ENCODE peak calls at places on chromosomes 12 and 14, in seven cellular contexts. One of them, this sample, is unnamed.

GRCh38 chr12:111451232-111451631 is 45.5 kb downstream of the SH2B3 start:
- DNase-seq in AG10803: no peak
- DNase-seq in lower lobe of right lung: no peak
- DNase-seq in lung: no peak
- DNase-seq in mucosa of descending colon: no peak
- DNase-seq in WERI-Rb-1: no peak
- DNase-seq in epithelial cell of esophagus: no peak
- DNase-seq in this sample: no peak

GRCh38 chr12:68040450-68041075 is 51.3 kb downstream of the IFNG-AS1 start:
- DNase-seq in lung: peak
- DNase-seq in AG10803: peak
- DNase-seq in epithelial cell of esophagus: peak
- DNase-seq in WERI-Rb-1: peak
- DNase-seq in lower lobe of right lung: no peak
- DNase-seq in mucosa of descending colon: peak
- DNase-seq in this sample: no peak

GRCh38 chr12:713281-713875 is 39.0 kb upstream of the WNK1 start:
- DNase-seq in lower lobe of right lung: no peak
- DNase-seq in epithelial cell of esophagus: no peak
- DNase-seq in mucosa of descending colon: no peak
- DNase-seq in lung: no peak
- DNase-seq in WERI-Rb-1: no peak
- DNase-seq in AG10803: peak
- DNase-seq in this sample: no peak

GRCh38 chr14:99818503-99819036 is 25.4 kb downstream of the EML1 start:
- DNase-seq in lower lobe of right lung: no peak
- DNase-seq in epithelial cell of esophagus: no peak
- DNase-seq in AG10803: no peak
- DNase-seq in mucosa of descending colon: no peak
- DNase-seq in lung: no peak
- DNase-seq in WERI-Rb-1: no peak
- DNase-seq in this sample: no peak

GRCh38 chr12:127785535-127785934 is 481.4 kb upstream of the TMEM132C start:
- DNase-seq in lower lobe of right lung: no peak
- DNase-seq in AG10803: peak
- DNase-seq in epithelial cell of esophagus: no peak
- DNase-seq in WERI-Rb-1: no peak
- DNase-seq in mucosa of descending colon: no peak
- DNase-seq in lung: no peak
- DNase-seq in this sample: no peak

GRCh38 chr12:53994268-53994690 is 5.7 kb upstream of the HOXC9 start:
- DNase-seq in WERI-Rb-1: no peak
- DNase-seq in lower lobe of right lung: no peak
- DNase-seq in epithelial cell of esophagus: no peak
- DNase-seq in lung: no peak
- DNase-seq in mucosa of descending colon: no peak
- DNase-seq in AG10803: no peak
- DNase-seq in this sample: no peak

GRCh38 chr14:52015411-52016030 is 26.2 kb downstream of the RTRAF start:
- DNase-seq in AG10803: no peak
- DNase-seq in WERI-Rb-1: peak
- DNase-seq in lung: no peak
- DNase-seq in epithelial cell of esophagus: peak
- DNase-seq in lower lobe of right lung: no peak
- DNase-seq in mucosa of descending colon: peak
- DNase-seq in this sample: no peak

GRCh38 chr12:6452245-6452731 is 446 bp downstream of the TAPBPL start:
- DNase-seq in lung: no peak
- DNase-seq in epithelial cell of esophagus: no peak
- DNase-seq in lower lobe of right lung: no peak
- DNase-seq in WERI-Rb-1: peak
- DNase-seq in AG10803: no peak
- DNase-seq in mucosa of descending colon: peak
- DNase-seq in this sample: no peak

GRCh38 chr12:103930787-103931536 is 752 bp downstream of the HSP90B1 start:
- DNase-seq in WERI-Rb-1: peak
- DNase-seq in epithelial cell of esophagus: peak
- DNase-seq in AG10803: peak
- DNase-seq in mucosa of descending colon: peak
- DNase-seq in lower lobe of right lung: peak
- DNase-seq in lung: peak
- DNase-seq in this sample: no peak

GRCh38 chr14:93304771-93305170 is 28.1 kb downstream of the BTBD7 start:
- DNase-seq in lower lobe of right lung: no peak
- DNase-seq in WERI-Rb-1: no peak
- DNase-seq in lung: no peak
- DNase-seq in mucosa of descending colon: no peak
- DNase-seq in epithelial cell of esophagus: peak
- DNase-seq in AG10803: peak
- DNase-seq in this sample: no peak

GRCh38 chr12:56749853-56750252 is 2.3 kb downstream of the PRIM1 start:
- DNase-seq in mucosa of descending colon: no peak
- DNase-seq in lung: no peak
- DNase-seq in AG10803: no peak
- DNase-seq in lower lobe of right lung: no peak
- DNase-seq in WERI-Rb-1: no peak
- DNase-seq in epithelial cell of esophagus: no peak
- DNase-seq in this sample: no peak

GRCh38 chr12:56753566-56753965 is 1.4 kb upstream of the PRIM1 start:
- DNase-seq in lower lobe of right lung: no peak
- DNase-seq in lung: no peak
- DNase-seq in epithelial cell of esophagus: no peak
- DNase-seq in mucosa of descending colon: no peak
- DNase-seq in WERI-Rb-1: no peak
- DNase-seq in AG10803: no peak
- DNase-seq in this sample: no peak

GRCh38 chr12:56749364-56749763 is 2.8 kb downstream of the PRIM1 start:
- DNase-seq in epithelial cell of esophagus: no peak
- DNase-seq in mucosa of descending colon: no peak
- DNase-seq in AG10803: no peak
- DNase-seq in lung: no peak
- DNase-seq in lower lobe of right lung: no peak
- DNase-seq in WERI-Rb-1: no peak
- DNase-seq in this sample: no peak

DNA sequence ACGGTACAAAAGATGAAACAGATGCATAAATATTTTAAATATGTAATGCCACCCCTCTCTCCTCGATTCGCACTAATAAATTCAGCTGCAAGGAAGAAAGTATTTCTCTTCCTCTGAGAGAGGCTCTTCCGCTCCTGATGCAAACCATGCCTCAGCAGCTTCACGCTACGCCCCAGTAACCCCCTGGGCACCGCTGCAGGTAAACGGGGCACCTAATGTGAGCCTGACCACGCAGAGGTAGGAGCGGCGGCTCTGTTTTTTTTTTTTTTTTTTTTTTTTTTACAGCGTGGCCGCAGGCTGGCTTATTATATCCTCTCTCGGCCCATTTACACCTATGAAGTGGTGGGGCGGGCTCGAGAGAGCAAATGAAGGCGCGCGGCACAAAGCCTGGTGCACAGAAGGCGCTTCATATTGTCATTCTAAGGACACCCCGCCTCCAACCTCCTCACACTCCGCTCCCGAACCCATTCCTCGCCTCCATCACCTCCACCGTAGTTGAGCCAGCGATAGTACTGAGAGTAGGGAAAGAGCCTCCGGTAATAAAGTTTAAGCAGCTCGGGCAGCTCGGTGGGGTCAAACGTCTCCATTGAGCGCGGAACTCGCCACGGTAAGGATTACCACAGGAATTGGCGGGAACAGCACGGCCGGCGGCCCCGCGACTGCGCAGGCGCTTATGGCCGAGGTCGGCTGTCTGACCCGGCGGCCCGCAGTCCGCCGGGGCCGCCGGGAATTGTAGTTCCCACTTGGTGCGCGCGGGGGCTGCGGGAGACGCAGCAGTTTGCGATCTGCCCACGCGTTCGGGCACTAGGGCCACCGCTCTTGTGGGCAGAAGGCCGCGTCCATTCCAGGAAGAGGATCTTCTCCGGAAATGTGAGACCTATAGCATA is at the start of gene PRIM1:
- DNase-seq in AG10803: peak
- DNase-seq in epithelial cell of esophagus: peak
- DNase-seq in WERI-Rb-1: peak
- DNase-seq in lower lobe of right lung: peak
- DNase-seq in mucosa of descending colon: peak
- DNase-seq in lung: peak
- DNase-seq in this sample: peak
- TF ChIP-seq CTCF in AG10803: peak
- TF ChIP-seq CTCF in epithelial cell of esophagus: no peak
- TF ChIP-seq CTCF in WERI-Rb-1: no peak
- TF ChIP-seq CTCF in lower lobe of right lung: peak
- TF ChIP-seq CTCF in mucosa of descending colon: no peak
- TF ChIP-seq CTCF in lung: no peak
- TF ChIP-seq CTCF in this sample: no peak

DNA sequence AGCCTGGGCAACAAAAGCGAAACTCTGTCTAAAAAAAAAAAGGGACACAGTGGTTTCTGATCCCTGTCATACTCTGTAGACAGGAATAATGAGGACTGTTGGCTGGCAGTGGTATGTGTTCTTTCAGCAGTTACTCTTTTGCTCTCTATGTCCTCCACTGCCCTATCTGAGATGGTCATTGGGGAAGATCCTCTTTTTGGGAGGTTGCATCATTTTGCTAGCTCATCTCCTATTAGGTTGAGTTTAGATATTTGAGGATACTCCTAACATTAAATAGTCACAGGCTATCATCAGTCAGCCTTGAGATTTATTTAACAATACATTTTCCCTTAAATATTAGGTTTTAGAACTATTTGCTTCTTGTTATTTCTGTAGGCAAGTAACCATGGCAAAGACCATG is 5.9 kb upstream of the CCDC91 start:
- DNase-seq in epithelial cell of esophagus: no peak
- DNase-seq in lung: no peak
- DNase-seq in mucosa of descending colon: no peak
- DNase-seq in AG10803: no peak
- DNase-seq in lower lobe of right lung: no peak
- DNase-seq in WERI-Rb-1: no peak
- DNase-seq in this sample: no peak
- TF ChIP-seq CTCF in epithelial cell of esophagus: no peak
- TF ChIP-seq CTCF in lung: no peak
- TF ChIP-seq CTCF in mucosa of descending colon: no peak
- TF ChIP-seq CTCF in AG10803: no peak
- TF ChIP-seq CTCF in lower lobe of right lung: no peak
- TF ChIP-seq CTCF in WERI-Rb-1: no peak
- TF ChIP-seq CTCF in this sample: no peak

GRCh38 chr12:47079365-47079893 is at the start of gene PCED1B:
- DNase-seq in lung: peak
- DNase-seq in lower lobe of right lung: peak
- DNase-seq in epithelial cell of esophagus: peak
- DNase-seq in AG10803: peak
- DNase-seq in WERI-Rb-1: peak
- DNase-seq in mucosa of descending colon: peak
- DNase-seq in this sample: peak
- TF ChIP-seq CTCF in lung: peak
- TF ChIP-seq CTCF in lower lobe of right lung: peak
- TF ChIP-seq CTCF in epithelial cell of esophagus: peak
- TF ChIP-seq CTCF in AG10803: peak
- TF ChIP-seq CTCF in WERI-Rb-1: peak
- TF ChIP-seq CTCF in mucosa of descending colon: no peak
- TF ChIP-seq CTCF in this sample: peak

GRCh38 chr14:81289516-81289915 is 68.8 kb upstream of the GTF2A1 start:
- DNase-seq in lung: no peak
- DNase-seq in lower lobe of right lung: no peak
- DNase-seq in epithelial cell of esophagus: no peak
- DNase-seq in WERI-Rb-1: no peak
- DNase-seq in AG10803: no peak
- DNase-seq in mucosa of descending colon: peak
- DNase-seq in this sample: no peak

GRCh38 chr14:81285250-81285649 is 64.5 kb upstream of the GTF2A1 start:
- DNase-seq in epithelial cell of esophagus: no peak
- DNase-seq in lung: no peak
- DNase-seq in mucosa of descending colon: no peak
- DNase-seq in lower lobe of right lung: no peak
- DNase-seq in WERI-Rb-1: no peak
- DNase-seq in AG10803: no peak
- DNase-seq in this sample: no peak

GRCh38 chr14:81281317-81281716 is 60.6 kb upstream of the GTF2A1 start:
- DNase-seq in lung: no peak
- DNase-seq in WERI-Rb-1: no peak
- DNase-seq in AG10803: no peak
- DNase-seq in epithelial cell of esophagus: no peak
- DNase-seq in lower lobe of right lung: no peak
- DNase-seq in mucosa of descending colon: no peak
- DNase-seq in this sample: no peak

GRCh38 chr14:81286574-81287370 is 66.0 kb upstream of the GTF2A1 start:
- DNase-seq in epithelial cell of esophagus: peak
- DNase-seq in WERI-Rb-1: no peak
- DNase-seq in lower lobe of right lung: no peak
- DNase-seq in lung: no peak
- DNase-seq in mucosa of descending colon: no peak
- DNase-seq in AG10803: no peak
- DNase-seq in this sample: no peak
- TF ChIP-seq CTCF in epithelial cell of esophagus: no peak
- TF ChIP-seq CTCF in WERI-Rb-1: no peak
- TF ChIP-seq CTCF in lower lobe of right lung: no peak
- TF ChIP-seq CTCF in lung: no peak
- TF ChIP-seq CTCF in mucosa of descending colon: no peak
- TF ChIP-seq CTCF in AG10803: no peak
- TF ChIP-seq CTCF in this sample: no peak

GRCh38 chr14:59582845-59583509 is 6.4 kb upstream of the CCDC175 start:
- DNase-seq in lower lobe of right lung: peak
- DNase-seq in AG10803: no peak
- DNase-seq in WERI-Rb-1: peak
- DNase-seq in lung: no peak
- DNase-seq in epithelial cell of esophagus: no peak
- DNase-seq in mucosa of descending colon: no peak
- DNase-seq in this sample: no peak

GRCh38 chr14:59588136-59588535 is 11.5 kb upstream of the CCDC175 start:
- DNase-seq in lower lobe of right lung: no peak
- DNase-seq in lung: no peak
- DNase-seq in mucosa of descending colon: no peak
- DNase-seq in AG10803: no peak
- DNase-seq in WERI-Rb-1: no peak
- DNase-seq in epithelial cell of esophagus: no peak
- DNase-seq in this sample: no peak

GRCh38 chr14:59585891-59586554 is 9.4 kb upstream of the CCDC175 start:
- DNase-seq in WERI-Rb-1: no peak
- DNase-seq in epithelial cell of esophagus: peak
- DNase-seq in lung: no peak
- DNase-seq in AG10803: peak
- DNase-seq in lower lobe of right lung: no peak
- DNase-seq in mucosa of descending colon: no peak
- DNase-seq in this sample: no peak

GRCh38 chr14:59582161-59582560 is 5.5 kb upstream of the CCDC175 start:
- DNase-seq in AG10803: no peak
- DNase-seq in epithelial cell of esophagus: no peak
- DNase-seq in WERI-Rb-1: no peak
- DNase-seq in lower lobe of right lung: no peak
- DNase-seq in mucosa of descending colon: no peak
- DNase-seq in lung: no peak
- DNase-seq in this sample: no peak

GRCh38 chr14:59583755-59584154 is 7.1 kb upstream of the CCDC175 start:
- DNase-seq in lower lobe of right lung: no peak
- DNase-seq in lung: no peak
- DNase-seq in epithelial cell of esophagus: peak
- DNase-seq in AG10803: peak
- DNase-seq in WERI-Rb-1: no peak
- DNase-seq in mucosa of descending colon: no peak
- DNase-seq in this sample: no peak
- TF ChIP-seq CTCF in lower lobe of right lung: no peak
- TF ChIP-seq CTCF in lung: no peak
- TF ChIP-seq CTCF in epithelial cell of esophagus: no peak
- TF ChIP-seq CTCF in AG10803: no peak
- TF ChIP-seq CTCF in WERI-Rb-1: no peak
- TF ChIP-seq CTCF in mucosa of descending colon: no peak
- TF ChIP-seq CTCF in this sample: no peak

GRCh38 chr14:50396636-50397460 is at the start of gene CDKL1:
- DNase-seq in mucosa of descending colon: peak
- DNase-seq in lower lobe of right lung: peak
- DNase-seq in lung: peak
- DNase-seq in AG10803: peak
- DNase-seq in epithelial cell of esophagus: peak
- DNase-seq in WERI-Rb-1: peak
- DNase-seq in this sample: peak
- TF ChIP-seq CTCF in mucosa of descending colon: no peak
- TF ChIP-seq CTCF in lower lobe of right lung: no peak
- TF ChIP-seq CTCF in lung: no peak
- TF ChIP-seq CTCF in AG10803: no peak
- TF ChIP-seq CTCF in epithelial cell of esophagus: no peak
- TF ChIP-seq CTCF in WERI-Rb-1: no peak
- TF ChIP-seq CTCF in this sample: no peak